ENCODE peak calls at places on chromosome 1, in six cellular contexts. V is A549; J is stimulated activated CD4-positive, alpha-beta T cell treated with anti-CD3 and anti-CD28 coated beads, Interleukin-2, amount 100 ng/mL, for 48 hours; K is head of caudate nucleus; B is NCI-H2081; I is activated CD4-positive, alpha-beta T cell treated with anti-CD3 and anti-CD28 coated beads, Interleukin-2, amount 50 U/mL, for 1 hour. R is an unnamed sample.

GRCh38 chr1:97017895-97018294 is 296.3 kb downstream of the PTBP2 start:
- DNase-seq in V (no peak), J (no peak), K (no peak), B (no peak), I (no peak), R (no peak)

GRCh38 chr1:37995773-37996379 is 6.1 kb upstream of the SF3A3 start:
- DNase-seq in V (no peak), J (no peak), K (no peak), B (peak; percentile 43), I (no peak), R (peak; percentile 92)

GRCh38 chr1:5781079-5781478 is 211.1 kb downstream of the NPHP4 start:
- DNase-seq in V (no peak), J (no peak), K (no peak), B (no peak), I (no peak), R (no peak)

GRCh38 chr1:201786824-201787223 is 42.1 kb upstream of the IPO9 start:
- DNase-seq in V (no peak), J (no peak), K (no peak), B (no peak), I (no peak), R (peak; percentile 84)

GRCh38 chr1:115828101-115829022 is 12.6 kb downstream of the NHLH2 start:
- DNase-seq in V (no peak), J (no peak), K (peak; percentile 50), B (no peak), I (no peak), R (peak; percentile 32)

GRCh38 chr1:166383137-166383536 is 216.3 kb upstream of the FAM78B start:
- DNase-seq in V (no peak), J (no peak), K (no peak), B (no peak), I (no peak), R (no peak)

GRCh38 chr1:224500802-224501201 is 66.2 kb upstream of the WDR26 start:
- DNase-seq in V (no peak), J (no peak), K (no peak), B (no peak), I (no peak), R (no peak)

GRCh38 chr1:117093870-117094621 is 27.5 kb downstream of the TRIM45 start:
- DNase-seq in V (peak; percentile 10), J (no peak), K (no peak), B (peak; percentile 12), I (peak; percentile 8), R (peak; percentile 60)

GRCh38 chr1:235739631-235740030 is 90.0 kb upstream of the GNG4 start:
- DNase-seq in V (no peak), J (no peak), K (no peak), B (no peak), I (no peak), R (no peak)

GRCh38 chr1:85200870-85201339 is at the start of gene SYDE2:
- DNase-seq in V (peak; percentile 44), J (peak; percentile 53), K (peak; percentile 40), B (peak; percentile 74), I (peak; percentile 77), R (peak; percentile 90)

R was measured in AG20443.